ENCODE peak calls at places on chromosome 3, in ten cellular contexts. X is mammary epithelial cell, F is OCI-LY7, W is endothelial cell of umbilical vein, I is tibial artery, C is lung, B is body of pancreas, T is left ventricle myocardium inferior, Z is cardiac muscle cell, J is neuronal stem cell. U is an unnamed sample.

GRCh38 chr3:161233557-161233956 is 12.4 kb downstream of the NMD3 start:
- DNase-seq in W (no peak), C (no peak), Z (no peak), F (no peak), X (no peak), I (no peak), J (no peak), T (no peak), B (no peak), U (no peak)

GRCh38 chr3:43353923-43354670 is 67.8 kb downstream of the SNRK start:
- DNase-seq in C (no peak), I (no peak), T (no peak), B (no peak), J (no peak), F (no peak), W (peak), X (no peak), Z (no peak), U (no peak)

GRCh38 chr3:194042947-194043346 is 93.0 kb upstream of the HES1 start:
- DNase-seq in T (no peak), I (no peak), W (peak), F (no peak), B (no peak), J (no peak), C (no peak), X (peak), Z (no peak), U (no peak)

GRCh38 chr3:150933473-150934008 is 28.3 kb upstream of the MINDY4B start:
- DNase-seq in T (no peak), B (no peak), Z (no peak), F (no peak), C (no peak), I (no peak), W (no peak), X (no peak), J (no peak), U (no peak)

GRCh38 chr3:46208167-46208704 is at the start of gene CCR1:
- DNase-seq in I (peak), B (peak), J (peak), X (peak), T (peak), C (peak), F (peak), W (no peak), Z (peak), U (no peak)

GRCh38 chr3:129608087-129608935 is 1.8 kb upstream of the PLXND1 start:
- DNase-seq in J (no peak), B (no peak), Z (no peak), I (no peak), X (no peak), F (peak), T (no peak), W (peak), C (no peak), U (no peak)

GRCh38 chr3:128404276-128405062 is 62.2 kb downstream of the DNAJB8 start:
- DNase-seq in B (peak), W (no peak), I (no peak), X (no peak), T (no peak), Z (no peak), C (no peak), F (no peak), J (no peak), U (no peak)

GRCh38 chr3:71468311-71469130 is 115.0 kb downstream of the FOXP1 start:
- DNase-seq in W (no peak), I (no peak), Z (peak), B (no peak), X (no peak), F (no peak), T (no peak), C (no peak), J (no peak), U (no peak)

GRCh38 chr3:81778678-81779182 is 17.3 kb upstream of the GBE1 start:
- DNase-seq in Z (no peak), I (no peak), B (peak), F (no peak), T (no peak), C (no peak), J (no peak), W (peak), X (no peak), U (no peak)

GRCh38 chr3:143170676-143171075 is 51.1 kb downstream of the CHST2 start:
- DNase-seq in J (no peak), F (no peak), X (peak), C (no peak), B (no peak), T (no peak), I (no peak), Z (no peak), W (peak), U (no peak)

GRCh38 chr3:53195602-53196574 is 34.9 kb downstream of the PRKCD start:
- DNase-seq in X (peak), J (peak), F (peak), I (peak), T (peak), Z (peak), B (peak), C (peak), W (peak), U (no peak)

GRCh38 chr3:58661836-58662235 is 4.7 kb downstream of the FAM3D start:
- DNase-seq in W (no peak), I (no peak), Z (no peak), J (no peak), F (no peak), B (no peak), C (no peak), X (no peak), T (no peak), U (no peak)

GRCh38 chr3:123374016-123374415 is 74.9 kb downstream of the ADCY5 start:
- DNase-seq in C (no peak), I (no peak), J (no peak), Z (no peak), B (no peak), X (no peak), F (no peak), W (no peak), T (no peak), U (no peak)

GRCh38 chr3:151276038-151277027 is 2.0 kb downstream of the P2RY14 start:
- DNase-seq in B (no peak), J (no peak), X (no peak), C (no peak), Z (no peak), T (no peak), I (no peak), W (no peak), F (peak), U (no peak)

GRCh38 chr3:9503283-9503682 is 50.3 kb downstream of the LHFPL4 start:
- DNase-seq in Z (peak), W (peak), X (peak), C (peak), T (peak), F (peak), I (peak), B (peak), J (peak), U (peak)

GRCh38 chr3:56222866-56223265 is 245.4 kb downstream of the ERC2 start:
- DNase-seq in C (no peak), F (no peak), T (no peak), Z (no peak), J (no peak), I (no peak), W (no peak), X (no peak), B (no peak), U (no peak)

GRCh38 chr3:193873802-193874201 is 262.1 kb upstream of the HES1 start:
- DNase-seq in W (no peak), C (no peak), X (no peak), J (no peak), B (no peak), T (no peak), Z (no peak), I (no peak), F (no peak), U (no peak)

GRCh38 chr3:36679384-36680200 is 84.8 kb downstream of the DCLK3 start:
- DNase-seq in B (no peak), J (no peak), C (no peak), I (no peak), Z (no peak), T (no peak), W (no peak), X (peak), F (no peak), U (no peak)

GRCh38 chr3:46849098-46849631 is 14.1 kb downstream of the MYL3 start:
- DNase-seq in T (no peak), J (no peak), X (no peak), F (no peak), C (no peak), Z (no peak), I (peak), W (no peak), B (no peak), U (no peak)

GRCh38 chr3:33377931-33378330 is 62.3 kb downstream of the UBP1 start:
- DNase-seq in I (no peak), J (no peak), T (no peak), B (no peak), X (peak), Z (no peak), W (no peak), C (no peak), F (no peak), U (no peak)

GRCh38 chr3:129184396-129184656 is 630 bp upstream of the CNBP start:
- DNase-seq in C (no peak), F (peak), I (peak), X (no peak), J (no peak), W (no peak), Z (peak), B (peak), T (no peak), U (no peak)

GRCh38 chr3:100526613-100527346 is 34.4 kb downstream of the TMEM45A start:
- DNase-seq in Z (no peak), F (no peak), J (no peak), W (no peak), T (no peak), C (no peak), I (no peak), B (no peak), X (no peak), U (no peak)

GRCh38 chr3:58058654-58059263 is 50.5 kb downstream of the FLNB start:
- DNase-seq in F (no peak), Z (no peak), X (no peak), I (no peak), W (no peak), T (no peak), C (no peak), J (no peak), B (no peak), U (no peak)

GRCh38 chr3:119695480-119695879 is 7.3 kb upstream of the CFAP91 start:
- DNase-seq in C (no peak), T (no peak), X (peak), I (no peak), J (no peak), B (no peak), F (peak), W (no peak), Z (no peak), U (no peak)

GRCh38 chr3:46456118-46456517 is 8.6 kb downstream of the LTF start:
- DNase-seq in X (no peak), C (no peak), F (no peak), W (no peak), J (no peak), Z (no peak), T (no peak), B (no peak), I (no peak), U (no peak)

GRCh38 chr3:43580181-43580580 is 41.6 kb downstream of the ANO10 start:
- DNase-seq in Z (no peak), X (peak), B (no peak), I (no peak), T (no peak), W (no peak), C (no peak), F (no peak), J (no peak), U (peak)

GRCh38 chr3:47017504-47018268 is 38.2 kb downstream of the NBEAL2 start:
- DNase-seq in W (no peak), B (no peak), F (no peak), C (no peak), J (no peak), I (no peak), T (no peak), Z (no peak), X (no peak), U (no peak)

GRCh38 chr3:194573680-194574437 is 59.4 kb downstream of the TMEM44 start:
- DNase-seq in X (no peak), W (peak), B (peak), F (peak), T (no peak), I (no peak), Z (peak), J (no peak), C (no peak), U (no peak)

GRCh38 chr3:48931944-48932580 is 13.4 kb downstream of the ARIH2 start:
- DNase-seq in F (no peak), B (no peak), W (no peak), J (no peak), T (no peak), C (no peak), X (no peak), I (no peak), Z (no peak), U (no peak)

GRCh38 chr3:195566797-195567196 is 16.9 kb downstream of the APOD start:
- DNase-seq in T (no peak), Z (no peak), W (no peak), C (no peak), B (no peak), X (peak), J (no peak), F (no peak), I (no peak), U (no peak)

GRCh38 chr3:27326949-27327582 is 42.1 kb downstream of the NEK10 start:
- DNase-seq in F (no peak), B (no peak), Z (no peak), C (no peak), X (no peak), W (no peak), T (no peak), J (no peak), I (no peak), U (no peak)

GRCh38 chr3:66816110-66816761 is 181.9 kb upstream of the KBTBD8 start:
- DNase-seq in C (no peak), T (no peak), X (peak), B (peak), F (peak), W (peak), J (peak), Z (peak), I (no peak), U (no peak)

GRCh38 chr3:189710620-189711388 is 79.6 kb downstream of the TP63 start:
- DNase-seq in B (peak), I (no peak), C (peak), J (no peak), Z (no peak), W (peak), X (peak), T (no peak), F (no peak), U (peak)

GRCh38 chr3:104785966-104786365 is 580.7 kb upstream of the ALCAM start:
- DNase-seq in X (no peak), W (no peak), C (no peak), T (no peak), I (no peak), B (no peak), Z (no peak), F (no peak), J (no peak), U (no peak)
- H3K27ac ChIP-seq in X (no peak), W (no peak), C (no peak), T (no peak), I (no peak), B (no peak), Z (no peak), F (no peak), J (no peak), U (no peak)

GRCh38 chr3:172259191-172259590 is 189.1 kb downstream of the GHSR start:
- DNase-seq in Z (peak), C (no peak), B (no peak), X (no peak), J (no peak), W (no peak), F (no peak), I (no peak), T (no peak), U (no peak)
- H3K27ac ChIP-seq in Z (peak), C (peak), B (no peak), X (no peak), J (no peak), W (no peak), F (no peak), I (peak), T (peak), U (no peak)

GRCh38 chr3:88031543-88032148 is 27.2 kb downstream of the CGGBP1 start:
- DNase-seq in Z (no peak), B (peak), I (no peak), J (no peak), T (no peak), F (peak), X (peak), C (no peak), W (peak), U (no peak)

GRCh38 chr3:88033088-88033487 is 25.7 kb downstream of the CGGBP1 start:
- DNase-seq in B (no peak), C (no peak), J (no peak), X (no peak), I (no peak), F (no peak), Z (no peak), W (no peak), T (no peak), U (no peak)

GRCh38 chr3:88030200-88030599 is 28.6 kb downstream of the CGGBP1 start:
- DNase-seq in C (no peak), B (no peak), J (no peak), F (no peak), I (no peak), T (no peak), X (no peak), W (peak), Z (no peak), U (no peak)

GRCh38 chr3:88033806-88034205 is 25.0 kb downstream of the CGGBP1 start:
- DNase-seq in F (no peak), J (no peak), C (no peak), W (no peak), Z (no peak), B (no peak), X (no peak), T (no peak), I (no peak), U (no peak)

GRCh38 chr3:88032245-88032644 is 26.6 kb downstream of the CGGBP1 start:
- DNase-seq in C (no peak), W (no peak), F (no peak), I (no peak), T (no peak), Z (no peak), X (no peak), J (no peak), B (no peak), U (no peak)
- H3K27ac ChIP-seq in C (no peak), W (peak), F (no peak), I (peak), T (peak), Z (no peak), X (peak), J (no peak), B (peak), U (no peak)

DNA sequence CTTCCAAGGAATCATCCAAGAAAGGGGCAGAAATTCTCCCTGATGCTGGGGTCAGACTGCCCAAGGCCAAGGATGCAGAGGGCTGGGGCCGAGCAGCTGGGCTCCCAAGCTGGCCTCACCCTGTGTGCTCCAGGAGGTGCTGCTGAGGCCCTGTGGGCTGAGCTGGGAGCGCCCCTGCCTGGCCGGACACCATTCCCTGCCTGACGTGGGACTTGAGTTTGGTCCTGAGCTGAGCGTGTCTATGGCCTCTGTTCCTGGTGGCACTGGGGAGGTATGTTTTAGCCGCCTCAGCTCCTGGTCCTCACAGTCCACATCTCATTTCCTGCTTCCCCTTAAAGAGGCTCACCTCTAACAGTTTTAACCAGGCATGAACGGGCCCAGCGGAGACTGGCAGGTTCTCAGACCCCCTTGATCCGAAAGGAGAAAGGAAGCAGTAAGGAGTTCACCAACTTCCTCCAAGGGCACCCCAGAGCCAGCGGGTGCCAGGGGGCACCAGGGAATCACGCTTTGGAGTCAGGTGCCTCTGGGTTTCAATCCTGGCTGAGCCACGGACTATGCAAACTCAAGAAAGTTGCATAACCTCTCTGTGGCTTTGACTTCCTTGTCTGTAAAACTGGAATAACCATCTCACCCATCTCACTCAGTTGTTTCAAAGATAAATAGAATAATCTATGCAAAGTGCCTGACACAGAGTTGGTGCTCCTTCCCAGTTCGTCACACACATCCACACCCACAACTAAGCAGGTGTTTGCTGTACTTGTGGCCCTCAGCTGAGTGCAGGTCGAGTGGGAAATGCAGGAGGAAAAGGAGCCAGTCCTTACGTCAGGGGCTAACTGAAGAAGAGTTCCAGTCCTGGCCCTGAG is 48.6 kb downstream of the SLC12A8 start:
- DNase-seq in Z (peak), X (no peak), W (peak), J (no peak), C (peak), T (no peak), B (no peak), F (peak), I (no peak), U (peak)
- H3K27ac ChIP-seq in Z (no peak), X (no peak), W (no peak), J (no peak), C (peak), T (peak), B (no peak), F (peak), I (no peak), U (no peak)

GRCh38 chr3:31147550-31147949 is 253.1 kb upstream of the GADL1 start:
- DNase-seq in X (no peak), B (no peak), I (no peak), C (no peak), T (no peak), F (no peak), W (no peak), Z (no peak), J (no peak), U (no peak)
- H3K27ac ChIP-seq in X (no peak), B (no peak), I (no peak), C (no peak), T (no peak), F (no peak), W (no peak), Z (no peak), J (no peak), U (no peak)